ENCODE peak calls at places on chromosomes 12 and 14, in nine cellular contexts. Y is GM23248, P is right cardiac atrium, F is AG09319, W is astrocyte of the hippocampus, R is SIG-M5, S is midbrain, O is kidney epithelial cell, L is NCI-H2107. G is an unnamed sample.

GRCh38 chr12:28611115-28611435 is 420.8 kb downstream of the CCDC91 start:
- DNase-seq in Y (peak; percentile 91), P (no peak), F (peak; percentile 60), W (peak; percentile 80), R (no peak), S (no peak), O (peak; percentile 14), L (no peak), G (no peak)

GRCh38 chr14:65211341-65211987 is 109.1 kb upstream of the MAX start:
- DNase-seq in Y (peak; percentile 85), P (no peak), F (peak; percentile 37), W (peak; percentile 42), R (no peak), S (no peak), O (peak; percentile 53), L (no peak), G (no peak)

GRCh38 chr14:32027255-32027939 is 49.7 kb upstream of the ARHGAP5 start:
- DNase-seq in Y (peak; percentile 20), P (no peak), F (no peak), W (no peak), R (no peak), S (no peak), O (peak; percentile 90), L (no peak), G (no peak)

GRCh38 chr14:63685401-63685800 is 42.5 kb downstream of the SGPP1 start:
- DNase-seq in Y (no peak), P (no peak), F (no peak), W (no peak), R (no peak), S (no peak), O (no peak), L (no peak), G (no peak)

GRCh38 chr14:104245075-104245474 is 106.7 kb downstream of the KIF26A start:
- DNase-seq in Y (no peak), P (no peak), F (no peak), W (no peak), R (no peak), S (no peak), O (no peak), L (no peak), G (no peak)

GRCh38 chr12:25653487-25654175 is 100.5 kb upstream of the LMNTD1 start:
- DNase-seq in Y (no peak), P (peak; percentile 32), F (no peak), W (no peak), R (no peak), S (peak; percentile 13), O (no peak), L (no peak), G (no peak)

GRCh38 chr12:102957339-102958050 is at the start of gene ASCL1:
- DNase-seq in Y (peak; percentile 58), P (peak; percentile 54), F (no peak), W (peak; percentile 67), R (no peak), S (peak; percentile 34), O (no peak), L (peak; percentile 77), G (peak; percentile 55)

GRCh38 chr14:56119221-56119967 is 1.2 kb downstream of the PELI2 start:
- DNase-seq in Y (peak; percentile 70), P (peak; percentile 81), F (no peak), W (peak; percentile 70), R (no peak), S (peak; percentile 36), O (no peak), L (no peak), G (peak; percentile 42)

GRCh38 chr14:39469094-39469710 is 37.0 kb upstream of the FBXO33 start:
- DNase-seq in Y (no peak), P (peak; percentile 49), F (no peak), W (peak; percentile 9), R (no peak), S (peak; percentile 25), O (no peak), L (no peak), G (peak; percentile 61)

GRCh38 chr14:20278414-20278813 is 27.3 kb downstream of the TTC5 start:
- DNase-seq in Y (no peak), P (peak; percentile 43), F (no peak), W (peak; percentile 11), R (no peak), S (no peak), O (no peak), L (no peak), G (no peak)

GRCh38 chr12:96236221-96236822 is 42.1 kb downstream of the ELK3 start:
- DNase-seq in Y (peak; percentile 84), P (peak; percentile 88), F (no peak), W (peak; percentile 84), R (no peak), S (no peak), O (no peak), L (no peak), G (no peak)

GRCh38 chr14:61429316-61429715 is 107.9 kb downstream of the PRKCH start:
- DNase-seq in Y (no peak), P (no peak), F (no peak), W (no peak), R (no peak), S (no peak), O (no peak), L (no peak), G (no peak)

GRCh38 chr12:106080111-106080732 is 58.5 kb downstream of the NUAK1 start:
- DNase-seq in Y (peak; percentile 81), P (no peak), F (no peak), W (peak; percentile 90), R (no peak), S (no peak), O (no peak), L (no peak), G (no peak)

GRCh38 chr12:92551853-92552397 is 150.9 kb upstream of the PLEKHG7 start:
- DNase-seq in Y (peak; percentile 60), P (no peak), F (peak; percentile 31), W (peak; percentile 59), R (no peak), S (no peak), O (peak; percentile 85), L (no peak), G (no peak)

GRCh38 chr12:62629413-62629812 is 162.8 kb downstream of the MON2 start:
- DNase-seq in Y (no peak), P (no peak), F (no peak), W (no peak), R (no peak), S (no peak), O (no peak), L (no peak), G (no peak)

GRCh38 chr12:16939871-16940306 is 333.9 kb upstream of the LMO3 start:
- DNase-seq in Y (peak; percentile 77), P (no peak), F (no peak), W (peak; percentile 77), R (peak; percentile 51), S (no peak), O (peak; percentile 50), L (peak; percentile 22), G (peak; percentile 56)

GRCh38 chr14:90556666-90557450 is 160.0 kb downstream of the CALM1 start:
- DNase-seq in Y (no peak), P (peak; percentile 60), F (no peak), W (no peak), R (no peak), S (no peak), O (no peak), L (no peak), G (no peak)

GRCh38 chr12:46371718-46372130 is 849 bp downstream of the SLC38A2 start:
- DNase-seq in Y (peak; percentile 83), P (peak; percentile 87), F (no peak), W (peak; percentile 65), R (no peak), S (peak; percentile 80), O (no peak), L (peak; percentile 65), G (no peak)

GRCh38 chr12:109777544-109777943 is 55.7 kb downstream of the TRPV4 start:
- DNase-seq in Y (peak; percentile 40), P (no peak), F (no peak), W (no peak), R (no peak), S (no peak), O (no peak), L (no peak), G (no peak)

GRCh38 chr12:65999564-66000280 is 130.8 kb downstream of the LLPH start:
- DNase-seq in Y (peak; percentile 40), P (no peak), F (no peak), W (peak; percentile 89), R (no peak), S (no peak), O (peak; percentile 52), L (no peak), G (no peak)

GRCh38 chr12:53056901-53057300 is 7.0 kb downstream of the TNS2 start:
- DNase-seq in Y (no peak), P (peak; percentile 48), F (no peak), W (no peak), R (no peak), S (no peak), O (no peak), L (no peak), G (no peak)